ENCODE peak calls at places on chromosomes 4 and X, in eight cellular contexts. S is CD8-positive, alpha-beta memory T cell; F is NCI-H460; R is EH; U is SHP77 treated with DMSO at 0.1 percent for 48 hours; T is epithelial cell of esophagus; I is NCI-H526 treated with DMSO at 0.1 percent for 48 hours; K is left ventricle myocardium superior. O is an unnamed sample.

GRCh38 chr4:184011810-184012209 is 106.7 kb downstream of the STOX2 start:
- DNase-seq in S (no peak), F (no peak), R (no peak), U (no peak), T (no peak), I (no peak), K (no peak), O (no peak)

GRCh38 chr4:6869944-6870343 is 39.7 kb upstream of the TBC1D14 start:
- DNase-seq in S (no peak), F (no peak), R (no peak), U (no peak), T (peak), I (no peak), K (peak), O (peak)

GRCh38 chr4:86506591-86506990 is 87.5 kb upstream of the PTPN13 start:
- DNase-seq in S (no peak), F (no peak), R (no peak), U (no peak), T (no peak), I (no peak), K (no peak), O (no peak)

GRCh38 chrX:97046861-97047260 is 163.2 kb downstream of the RPA4 start:
- DNase-seq in S (no peak), F (no peak), R (no peak), U (no peak), T (no peak), I (no peak), K (no peak), O (no peak)

GRCh38 chr4:77001907-77002306 is 52.4 kb downstream of the SEPTIN11 start:
- DNase-seq in S (no peak), F (no peak), R (peak), U (no peak), T (peak), I (no peak), K (no peak), O (no peak)

GRCh38 chrX:78650906-78651437 is 8.2 kb downstream of the RTL3 start:
- DNase-seq in S (peak), F (no peak), R (peak), U (no peak), T (no peak), I (no peak), K (no peak), O (no peak)

GRCh38 chrX:74449322-74449936 is 28.1 kb downstream of the SLC16A2 start:
- DNase-seq in S (peak), F (no peak), R (peak), U (no peak), T (peak), I (no peak), K (no peak), O (no peak)

GRCh38 chr4:142358656-142359055 is 487.4 kb downstream of the INPP4B start:
- DNase-seq in S (no peak), F (no peak), R (no peak), U (no peak), T (no peak), I (no peak), K (no peak), O (no peak)

GRCh38 chrX:150907474-150907873 is 9.0 kb upstream of the CD99L2 start:
- DNase-seq in S (no peak), F (no peak), R (no peak), U (peak), T (no peak), I (no peak), K (peak), O (peak)

GRCh38 chrX:40098264-40099045 is 697 bp upstream of the BCOR start:
- DNase-seq in S (peak), F (peak), R (peak), U (no peak), T (no peak), I (no peak), K (peak), O (peak)

GRCh38 chr4:2942532-2943363 is 20.5 kb downstream of the NOP14 start:
- DNase-seq in S (peak), F (no peak), R (no peak), U (no peak), T (peak), I (no peak), K (no peak), O (peak)

GRCh38 chr4:74293558-74293957 is 14.7 kb upstream of the EPGN start:
- DNase-seq in S (no peak), F (no peak), R (no peak), U (no peak), T (peak), I (no peak), K (no peak), O (no peak)

GRCh38 chr4:81807927-81808672 is 336.4 kb upstream of the RASGEF1B start:
- DNase-seq in S (no peak), F (no peak), R (no peak), U (no peak), T (peak), I (no peak), K (no peak), O (no peak)

GRCh38 chr4:75584067-75584466 is 28.2 kb downstream of the ODAPH start:
- DNase-seq in S (no peak), F (no peak), R (peak), U (no peak), T (no peak), I (no peak), K (no peak), O (no peak)

GRCh38 chrX:12951590-12951965 is 23.3 kb upstream of the TMSB4X start:
- DNase-seq in S (no peak), F (no peak), R (no peak), U (no peak), T (no peak), I (no peak), K (no peak), O (no peak)

GRCh38 chr4:173500841-173501591 is 29.0 kb downstream of the HAND2 start:
- DNase-seq in S (no peak), F (no peak), R (no peak), U (no peak), T (no peak), I (no peak), K (peak), O (peak)

GRCh38 chrX:74550295-74550802 is 64.1 kb downstream of the RLIM start:
- DNase-seq in S (peak), F (peak), R (peak), U (peak), T (peak), I (peak), K (peak), O (peak)

GRCh38 chr4:12144051-12144450 is 715.4 kb upstream of the HS3ST1 start:
- DNase-seq in S (no peak), F (no peak), R (no peak), U (no peak), T (peak), I (no peak), K (no peak), O (no peak)

GRCh38 chrX:100975212-100975611 is 5.7 kb downstream of the ARL13A start:
- DNase-seq in S (no peak), F (no peak), R (no peak), U (no peak), T (no peak), I (no peak), K (no peak), O (no peak)

GRCh38 chrX:74133156-74133796 is 170.7 kb upstream of the ZCCHC13 start:
- DNase-seq in S (peak), F (peak), R (peak), U (peak), T (peak), I (peak), K (no peak), O (peak)

GRCh38 chr4:183161630-183162029 is 62.6 kb downstream of the WWC2 start:
- DNase-seq in S (no peak), F (no peak), R (no peak), U (no peak), T (no peak), I (no peak), K (no peak), O (no peak)

GRCh38 chr4:109548655-109549054 is 11.4 kb upstream of the MCUB start:
- DNase-seq in S (no peak), F (no peak), R (peak), U (no peak), T (peak), I (no peak), K (no peak), O (peak)

GRCh38 chr4:76974150-76974549 is 24.6 kb downstream of the SEPTIN11 start:
- DNase-seq in S (no peak), F (no peak), R (peak), U (no peak), T (no peak), I (no peak), K (no peak), O (no peak)

GRCh38 chr4:114383721-114384120 is 214.9 kb upstream of the UGT8 start:
- DNase-seq in S (no peak), F (no peak), R (peak), U (no peak), T (peak), I (no peak), K (no peak), O (no peak)

GRCh38 chrX:122501652-122502051 is 682.4 kb upstream of the GRIA3 start:
- DNase-seq in S (no peak), F (no peak), R (no peak), U (no peak), T (no peak), I (no peak), K (no peak), O (no peak)

GRCh38 chrX:107849747-107850478 is 24.2 kb downstream of the MID2 start:
- DNase-seq in S (no peak), F (no peak), R (peak), U (no peak), T (peak), I (no peak), K (no peak), O (no peak)

GRCh38 chrX:103360092-103360491 is 3.8 kb downstream of the TCEAL9 start:
- DNase-seq in S (no peak), F (no peak), R (no peak), U (no peak), T (no peak), I (no peak), K (no peak), O (no peak)